ENCODE peak calls at places on chromosomes 6 and 20, in six cellular contexts. P is ascending aorta; O is CD4-positive, alpha-beta T cell; S is Panc1; Z is upper lobe of right lung; V is sigmoid colon. Y is an unnamed sample. For H3K9me3, the result is how much of the 10 kb centered on the place peaks cover.

GRCh38 chr6:30212865-30213653 is at the start of gene TRIM26:
- DNase-seq in P (peak), O (peak), S (peak), Z (peak), V (peak), Y (peak)

GRCh38 chr6:139586273-139586672 is 211.8 kb upstream of the CITED2 start:
- DNase-seq in P (no peak), O (no peak), S (no peak), Z (no peak), V (no peak), Y (no peak)

GRCh38 chr6:156977527-156978291 is 200.5 kb downstream of the ARID1B start:
- DNase-seq in P (no peak), O (no peak), S (no peak), Z (no peak), V (peak), Y (no peak)

GRCh38 chr6:130307752-130308361 is 58.0 kb upstream of the TMEM200A start:
- DNase-seq in P (no peak), O (no peak), S (no peak), Z (no peak), V (no peak), Y (no peak)

GRCh38 chr6:136037246-136037884 is 185.9 kb downstream of the PDE7B start:
- DNase-seq in P (no peak), O (no peak), S (no peak), Z (no peak), V (no peak), Y (no peak)

GRCh38 chr20:49356676-49357075 is 78.8 kb upstream of the ZNFX1 start:
- DNase-seq in P (no peak), O (no peak), S (no peak), Z (no peak), V (no peak), Y (no peak)

GRCh38 chr6:95249176-95249575 is 328.2 kb upstream of the MANEA start:
- DNase-seq in P (no peak), O (no peak), S (no peak), Z (no peak), V (no peak), Y (no peak)

GRCh38 chr6:170073846-170074245 is 217.0 kb downstream of the DLL1 start:
- DNase-seq in P (no peak), O (no peak), S (no peak), Z (no peak), V (peak), Y (no peak)

GRCh38 chr6:89323461-89324098 is 8.5 kb upstream of the GABRR2 start:
- DNase-seq in P (no peak), O (no peak), S (no peak), Z (no peak), V (no peak), Y (no peak)

GRCh38 chr6:44659676-44660170 is 272.2 kb downstream of the CDC5L start:
- DNase-seq in P (no peak), O (no peak), S (no peak), Z (peak), V (no peak), Y (no peak)

GRCh38 chr6:144410059-144410458 is 124.9 kb downstream of the UTRN start:
- DNase-seq in P (no peak), O (no peak), S (no peak), Z (no peak), V (no peak), Y (no peak)

GRCh38 chr6:122388945-122389344 is 10.5 kb upstream of the HSF2 start:
- DNase-seq in P (no peak), O (no peak), S (no peak), Z (no peak), V (no peak), Y (no peak)

GRCh38 chr20:62808211-62808865 is 3.7 kb downstream of the OGFR start:
- DNase-seq in P (no peak), O (peak), S (no peak), Z (peak), V (no peak), Y (peak)

GRCh38 chr6:134175532-134176282 is 123.3 kb upstream of the SLC2A12 start:
- DNase-seq in P (peak), O (peak), S (no peak), Z (peak), V (peak), Y (peak)

DNA sequence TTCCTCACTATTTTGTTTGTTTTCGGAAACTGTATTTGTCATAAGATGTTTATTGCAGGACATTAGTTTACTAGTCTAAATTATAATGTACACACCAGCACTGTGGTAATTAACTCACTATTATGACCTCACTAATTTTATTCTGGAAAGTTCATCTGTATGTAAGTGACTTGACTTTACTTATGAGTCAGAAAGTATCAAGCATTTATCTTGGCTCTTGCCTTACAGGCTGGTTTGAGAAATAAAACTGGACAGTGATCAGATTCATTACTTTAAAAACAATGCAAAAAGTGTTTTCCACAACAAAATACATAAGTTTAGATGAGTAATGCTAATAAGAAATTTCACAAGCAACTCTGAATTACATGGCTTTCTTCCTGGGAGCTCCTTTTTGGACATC is 180.0 kb downstream of the SOD2 start:
- DNase-seq in P (no peak), O (no peak), S (no peak), Z (no peak), V (no peak), Y (no peak)
- H3K9me3 ChIP-seq in P (under half), O (under half), S (under half), Z (under half), V (under half), Y (under half)

GRCh38 chr6:4828187-4828698 is 52.0 kb downstream of the CDYL start:
- DNase-seq in P (no peak), O (no peak), S (no peak), Z (no peak), V (no peak), Y (no peak)
- H3K9me3 ChIP-seq in P (under half), O (under half), S (under half), Z (under half), V (under half), Y (under half)

GRCh38 chr6:19157496-19157895 is 679.7 kb upstream of the ID4 start:
- DNase-seq in P (no peak), O (no peak), S (no peak), Z (no peak), V (no peak), Y (no peak)

GRCh38 chr6:19153270-19153980 is 683.7 kb upstream of the ID4 start:
- DNase-seq in P (no peak), O (no peak), S (no peak), Z (no peak), V (no peak), Y (no peak)

GRCh38 chr6:19153981-19154295 is 683.2 kb upstream of the ID4 start:
- DNase-seq in P (no peak), O (no peak), S (no peak), Z (no peak), V (no peak), Y (no peak)

GRCh38 chr6:19159087-19159486 is 678.1 kb upstream of the ID4 start:
- DNase-seq in P (no peak), O (no peak), S (no peak), Z (no peak), V (no peak), Y (no peak)

DNA sequence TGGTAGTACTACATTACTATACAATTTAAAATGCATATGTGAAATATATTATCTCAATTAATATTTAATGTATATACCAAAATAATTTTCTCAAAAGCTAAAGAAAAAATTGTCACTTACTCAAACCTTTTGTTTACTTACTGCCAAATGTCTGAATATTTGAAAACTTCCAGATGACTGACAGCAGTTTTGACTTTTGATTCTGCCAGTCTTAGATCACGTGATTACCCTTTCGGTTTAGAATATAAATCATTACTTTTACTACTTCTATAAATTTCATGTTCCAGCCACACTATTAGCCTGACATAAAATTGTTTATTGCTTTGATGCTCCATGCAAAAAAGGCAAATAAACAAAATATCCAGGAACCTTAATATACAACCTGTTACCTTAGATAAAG is 680.7 kb upstream of the ID4 start:
- DNase-seq in P (no peak), O (no peak), S (no peak), Z (no peak), V (no peak), Y (no peak)
- H3K9me3 ChIP-seq in P (under half), O (under half), S (under half), Z (under half), V (under half), Y (under half)

GRCh38 chr6:301526-301925 is 9.2 kb downstream of the DUSP22 start:
- DNase-seq in P (no peak), O (no peak), S (no peak), Z (no peak), V (no peak), Y (no peak)
- H3K9me3 ChIP-seq in P (under half), O (under half), S (under half), Z (under half), V (under half), Y (under half)

GRCh38 chr20:33810885-33811762 is at the start of gene CHMP4B:
- DNase-seq in P (peak), O (peak), S (peak), Z (peak), V (peak), Y (peak)
- H3K9me3 ChIP-seq in P (under half), O (under half), S (under half), Z (under half), V (under half), Y (under half)

GRCh38 chr6:167500961-167501360 is 176.1 kb downstream of the TTLL2 start:
- DNase-seq in P (no peak), O (no peak), S (no peak), Z (no peak), V (no peak), Y (no peak)
- H3K9me3 ChIP-seq in P (under half), O (under half), S (under half), Z (under half), V (under half), Y (under half)

DNA sequence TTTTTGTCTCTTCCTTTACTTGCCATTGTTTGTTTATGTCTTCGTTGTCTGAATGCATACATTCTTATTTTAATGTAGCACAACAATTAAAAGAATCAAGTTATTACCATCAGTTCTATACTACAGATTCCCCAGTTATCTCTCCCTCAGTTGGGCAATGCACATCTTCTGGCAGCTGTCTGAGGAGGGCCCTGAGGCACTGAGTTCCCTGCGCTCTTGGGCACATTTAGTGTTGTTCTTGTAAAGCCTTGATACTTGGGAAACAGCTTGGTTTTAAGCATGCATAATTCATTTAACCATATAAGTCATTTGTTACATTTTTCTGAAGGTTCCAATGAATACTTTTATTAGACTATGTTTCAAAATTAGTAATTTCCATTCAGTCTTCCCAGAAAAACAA is 117.9 kb downstream of the C6orf118 start:
- DNase-seq in P (no peak), O (no peak), S (no peak), Z (no peak), V (no peak), Y (no peak)
- H3K9me3 ChIP-seq in P (under half), O (under half), S (under half), Z (under half), V (under half), Y (under half)

DNA sequence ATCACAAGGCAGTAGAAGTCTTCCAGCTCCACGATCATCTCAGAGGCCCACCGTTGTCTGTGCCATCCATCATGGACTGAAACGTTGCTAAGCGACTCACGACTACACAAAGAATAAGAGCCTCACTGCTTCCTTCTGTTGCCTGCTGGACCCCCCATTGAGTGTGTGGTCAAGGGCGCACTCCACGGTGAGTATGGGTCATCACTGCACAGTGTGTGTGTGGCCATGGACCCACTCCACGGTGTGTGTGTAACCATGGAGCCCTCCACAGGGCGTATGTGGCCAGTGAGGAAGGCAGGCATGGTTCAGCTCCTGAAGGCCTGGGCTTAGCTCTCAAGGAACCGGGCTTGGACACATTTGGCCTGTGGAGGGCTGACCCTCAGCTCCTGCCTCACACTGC is 123.4 kb upstream of the AFDN start:
- DNase-seq in P (no peak), O (no peak), S (no peak), Z (peak), V (peak), Y (no peak)
- H3K9me3 ChIP-seq in P (under half), O (under half), S (under half), Z (under half), V (under half), Y (under half)

GRCh38 chr20:21699216-21699508 is 6.3 kb upstream of the PAX1 start:
- DNase-seq in P (no peak), O (no peak), S (no peak), Z (no peak), V (no peak), Y (no peak)

GRCh38 chr20:21702553-21703467 is 2.7 kb upstream of the PAX1 start:
- DNase-seq in P (no peak), O (no peak), S (no peak), Z (peak), V (peak), Y (no peak)

GRCh38 chr20:21702001-21702400 is 3.5 kb upstream of the PAX1 start:
- DNase-seq in P (no peak), O (no peak), S (no peak), Z (no peak), V (no peak), Y (no peak)

GRCh38 chr20:21703740-21704407 is 1.6 kb upstream of the PAX1 start:
- DNase-seq in P (no peak), O (no peak), S (no peak), Z (no peak), V (no peak), Y (no peak)

DNA sequence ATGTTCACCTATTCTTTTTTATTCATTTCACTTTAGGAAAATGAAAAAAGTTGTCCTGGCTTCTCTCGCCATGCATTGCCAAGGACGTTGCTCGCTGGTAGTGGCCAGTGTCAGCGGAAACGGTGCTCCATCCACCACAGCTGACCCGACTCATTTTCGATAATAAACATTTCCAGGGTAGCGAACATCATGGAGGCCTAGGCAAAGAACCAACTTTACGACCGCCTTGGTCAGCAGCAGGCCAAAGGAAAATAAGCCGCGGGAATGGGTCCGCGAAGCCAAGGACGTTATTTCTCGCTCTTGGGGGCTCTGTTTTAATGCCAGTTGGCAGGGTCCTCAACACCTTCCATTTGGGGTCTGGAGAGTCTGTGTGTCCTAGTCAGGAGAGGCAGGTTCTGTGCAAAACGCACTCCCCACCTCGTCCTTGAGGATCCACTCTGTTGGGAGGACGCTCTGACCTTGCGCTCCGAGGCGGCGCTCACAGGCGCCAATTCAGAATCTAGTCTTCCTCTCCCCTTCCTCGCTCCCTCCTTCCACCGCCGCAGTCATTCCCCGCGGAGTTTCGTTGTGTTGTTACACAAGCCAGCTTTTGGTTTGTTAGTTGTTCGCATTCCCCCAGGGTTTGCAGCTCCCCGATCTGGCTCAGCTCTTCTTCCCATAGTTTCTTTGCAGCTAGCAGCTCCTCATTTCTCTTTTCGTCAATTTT is 4.1 kb upstream of the PAX1 start:
- DNase-seq in P (no peak), O (no peak), S (no peak), Z (no peak), V (no peak), Y (no peak)
- H3K9me3 ChIP-seq in P (under half), O (under half), S (under half), Z (under half), V (under half), Y (under half)